ENCODE peak calls at places on chromosomes 2 and 18, in five cellular contexts. One of them, this sample, is unnamed. For H3K4me1 and H3K9me3, the result is how much of the 10 kb centered on the place peaks cover.

GRCh38 chr2:45684756-45685155 is 33.3 kb downstream of the PRKCE start:
- DNase-seq in right cardiac atrium: no peak
- DNase-seq in left lung: no peak
- DNase-seq in astrocyte: no peak
- DNase-seq in pancreas: no peak
- DNase-seq in this sample: no peak

GRCh38 chr18:55345103-55345950 is 242.7 kb downstream of the TCF4 start:
- DNase-seq in right cardiac atrium: no peak
- DNase-seq in left lung: no peak
- DNase-seq in astrocyte: no peak
- DNase-seq in pancreas: no peak
- DNase-seq in this sample: no peak

GRCh38 chr2:53970095-53970897 is 497 bp downstream of the PSME4 start:
- DNase-seq in right cardiac atrium: peak
- DNase-seq in left lung: peak
- DNase-seq in astrocyte: peak
- DNase-seq in pancreas: peak
- DNase-seq in this sample: peak

GRCh38 chr2:32632089-32632488 is 4.2 kb downstream of the TTC27 start:
- DNase-seq in right cardiac atrium: no peak
- DNase-seq in left lung: no peak
- DNase-seq in astrocyte: peak
- DNase-seq in pancreas: no peak
- DNase-seq in this sample: no peak

GRCh38 chr2:63975437-63976124 is 43.6 kb downstream of the VPS54 start:
- DNase-seq in right cardiac atrium: no peak
- DNase-seq in left lung: no peak
- DNase-seq in astrocyte: no peak
- DNase-seq in pancreas: no peak
- DNase-seq in this sample: no peak

GRCh38 chr18:77095356-77096030 is 37.1 kb downstream of the MBP start:
- DNase-seq in right cardiac atrium: no peak
- DNase-seq in left lung: no peak
- DNase-seq in astrocyte: no peak
- DNase-seq in pancreas: no peak
- DNase-seq in this sample: no peak

GRCh38 chr2:130135692-130136541 is 6.9 kb upstream of the POTEF start:
- DNase-seq in right cardiac atrium: no peak
- DNase-seq in left lung: no peak
- DNase-seq in astrocyte: no peak
- DNase-seq in pancreas: no peak
- DNase-seq in this sample: no peak

GRCh38 chr2:1640301-1641135 is 103.8 kb downstream of the PXDN start:
- DNase-seq in right cardiac atrium: no peak
- DNase-seq in left lung: peak
- DNase-seq in astrocyte: no peak
- DNase-seq in pancreas: no peak
- DNase-seq in this sample: no peak

GRCh38 chr2:21422724-21423522 is 299.2 kb downstream of the TDRD15 start:
- DNase-seq in right cardiac atrium: no peak
- DNase-seq in left lung: no peak
- DNase-seq in astrocyte: no peak
- DNase-seq in pancreas: no peak
- DNase-seq in this sample: no peak

GRCh38 chr2:138395565-138396306 is 105.8 kb upstream of the SPOPL start:
- DNase-seq in right cardiac atrium: peak
- DNase-seq in left lung: no peak
- DNase-seq in astrocyte: peak
- DNase-seq in pancreas: no peak
- DNase-seq in this sample: no peak

GRCh38 chr2:20106746-20107145 is 55.3 kb upstream of the LAPTM4A start:
- DNase-seq in right cardiac atrium: peak
- DNase-seq in left lung: no peak
- DNase-seq in astrocyte: no peak
- DNase-seq in pancreas: peak
- DNase-seq in this sample: no peak

GRCh38 chr18:23650963-23651927 is 11.5 kb downstream of the ANKRD29 start:
- DNase-seq in right cardiac atrium: no peak
- DNase-seq in left lung: no peak
- DNase-seq in astrocyte: peak
- DNase-seq in pancreas: no peak
- DNase-seq in this sample: no peak

GRCh38 chr18:73408434-73408833 is 540.6 kb upstream of the NETO1 start:
- DNase-seq in right cardiac atrium: no peak
- DNase-seq in left lung: no peak
- DNase-seq in astrocyte: peak
- DNase-seq in pancreas: no peak
- DNase-seq in this sample: no peak

GRCh38 chr18:6744816-6745455 is 15.4 kb downstream of the ARHGAP28 start:
- DNase-seq in right cardiac atrium: no peak
- DNase-seq in left lung: no peak
- DNase-seq in astrocyte: no peak
- DNase-seq in pancreas: no peak
- DNase-seq in this sample: no peak
- H3K4me1 ChIP-seq in right cardiac atrium: under half
- H3K4me1 ChIP-seq in left lung: under half
- H3K4me1 ChIP-seq in astrocyte: under half
- H3K4me1 ChIP-seq in pancreas: under half
- H3K4me1 ChIP-seq in this sample: under half

GRCh38 chr2:238685713-238686112 is 162.2 kb upstream of the TWIST2 start:
- DNase-seq in right cardiac atrium: no peak
- DNase-seq in left lung: no peak
- DNase-seq in astrocyte: no peak
- DNase-seq in pancreas: no peak
- DNase-seq in this sample: no peak

GRCh38 chr2:238684362-238685326 is 163.2 kb upstream of the TWIST2 start:
- DNase-seq in right cardiac atrium: no peak
- DNase-seq in left lung: peak
- DNase-seq in astrocyte: peak
- DNase-seq in pancreas: no peak
- DNase-seq in this sample: no peak

GRCh38 chr2:238686223-238686622 is 161.7 kb upstream of the TWIST2 start:
- DNase-seq in right cardiac atrium: no peak
- DNase-seq in left lung: no peak
- DNase-seq in astrocyte: no peak
- DNase-seq in pancreas: no peak
- DNase-seq in this sample: no peak

GRCh38 chr2:238682536-238682935 is 165.3 kb upstream of the TWIST2 start:
- DNase-seq in right cardiac atrium: no peak
- DNase-seq in left lung: no peak
- DNase-seq in astrocyte: no peak
- DNase-seq in pancreas: no peak
- DNase-seq in this sample: no peak

DNA sequence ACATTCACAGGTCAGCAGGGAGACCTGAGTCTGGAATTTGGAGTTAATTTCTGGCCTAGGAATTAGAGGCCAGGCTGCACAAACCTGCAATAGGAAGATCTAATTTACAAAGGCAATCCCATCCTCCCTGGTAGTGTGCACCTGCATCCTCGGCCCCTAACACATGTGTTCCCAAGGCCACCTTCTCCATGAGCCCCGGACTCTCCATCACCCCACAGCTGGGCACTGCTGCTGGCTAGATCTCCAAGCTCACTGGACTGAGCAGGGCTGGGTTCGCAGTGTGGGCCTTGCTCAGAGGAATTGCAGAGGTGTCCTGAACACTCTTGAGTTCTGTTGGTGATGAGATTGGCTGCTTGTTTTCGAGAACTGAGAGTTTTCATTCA is 162.6 kb upstream of the TWIST2 start:
- DNase-seq in right cardiac atrium: no peak
- DNase-seq in left lung: no peak
- DNase-seq in astrocyte: no peak
- DNase-seq in pancreas: no peak
- DNase-seq in this sample: no peak
- H3K27ac ChIP-seq in right cardiac atrium: no peak
- H3K27ac ChIP-seq in left lung: peak
- H3K27ac ChIP-seq in astrocyte: peak
- H3K27ac ChIP-seq in pancreas: no peak
- H3K27ac ChIP-seq in this sample: no peak

GRCh38 chr2:14388724-14389123 is 243.8 kb upstream of the LRATD1 start:
- DNase-seq in right cardiac atrium: no peak
- DNase-seq in left lung: no peak
- DNase-seq in astrocyte: no peak
- DNase-seq in pancreas: no peak
- DNase-seq in this sample: no peak

GRCh38 chr2:14387332-14387731 is 245.2 kb upstream of the LRATD1 start:
- DNase-seq in right cardiac atrium: no peak
- DNase-seq in left lung: no peak
- DNase-seq in astrocyte: no peak
- DNase-seq in pancreas: no peak
- DNase-seq in this sample: no peak

GRCh38 chr2:14385043-14385442 is 247.5 kb upstream of the LRATD1 start:
- DNase-seq in right cardiac atrium: no peak
- DNase-seq in left lung: no peak
- DNase-seq in astrocyte: no peak
- DNase-seq in pancreas: no peak
- DNase-seq in this sample: no peak
- H3K9me3 ChIP-seq in right cardiac atrium: under half
- H3K9me3 ChIP-seq in left lung: under half
- H3K9me3 ChIP-seq in astrocyte: under half
- H3K9me3 ChIP-seq in pancreas: under half
- H3K9me3 ChIP-seq in this sample: under half

GRCh38 chr2:101766871-101767739 is 69.6 kb downstream of the MAP4K4 start:
- DNase-seq in right cardiac atrium: no peak
- DNase-seq in left lung: no peak
- DNase-seq in astrocyte: peak
- DNase-seq in pancreas: no peak
- DNase-seq in this sample: no peak
- H3K4me1 ChIP-seq in right cardiac atrium: under half
- H3K4me1 ChIP-seq in left lung: half or more
- H3K4me1 ChIP-seq in astrocyte: half or more
- H3K4me1 ChIP-seq in pancreas: under half
- H3K4me1 ChIP-seq in this sample: half or more

GRCh38 chr18:67596003-67596402 is 79.5 kb upstream of the DSEL start:
- DNase-seq in right cardiac atrium: no peak
- DNase-seq in left lung: no peak
- DNase-seq in astrocyte: no peak
- DNase-seq in pancreas: no peak
- DNase-seq in this sample: no peak

GRCh38 chr18:67597759-67598158 is 81.2 kb upstream of the DSEL start:
- DNase-seq in right cardiac atrium: no peak
- DNase-seq in left lung: no peak
- DNase-seq in astrocyte: no peak
- DNase-seq in pancreas: no peak
- DNase-seq in this sample: no peak

GRCh38 chr18:67599277-67599676 is 82.8 kb upstream of the DSEL start:
- DNase-seq in right cardiac atrium: no peak
- DNase-seq in left lung: no peak
- DNase-seq in astrocyte: peak
- DNase-seq in pancreas: no peak
- DNase-seq in this sample: no peak

GRCh38 chr18:67600781-67601180 is 84.3 kb upstream of the DSEL start:
- DNase-seq in right cardiac atrium: no peak
- DNase-seq in left lung: no peak
- DNase-seq in astrocyte: peak
- DNase-seq in pancreas: no peak
- DNase-seq in this sample: no peak

GRCh38 chr18:67600181-67600631 is 83.7 kb upstream of the DSEL start:
- DNase-seq in right cardiac atrium: no peak
- DNase-seq in left lung: peak
- DNase-seq in astrocyte: peak
- DNase-seq in pancreas: no peak
- DNase-seq in this sample: no peak
- H3K27ac ChIP-seq in right cardiac atrium: no peak
- H3K27ac ChIP-seq in left lung: no peak
- H3K27ac ChIP-seq in astrocyte: peak
- H3K27ac ChIP-seq in pancreas: no peak
- H3K27ac ChIP-seq in this sample: no peak

GRCh38 chr18:35303610-35304009 is 13.6 kb upstream of the ZSCAN30 start:
- DNase-seq in right cardiac atrium: no peak
- DNase-seq in left lung: no peak
- DNase-seq in astrocyte: no peak
- DNase-seq in pancreas: no peak
- DNase-seq in this sample: no peak

GRCh38 chr18:35311506-35311905 is 21.5 kb upstream of the ZSCAN30 start:
- DNase-seq in right cardiac atrium: no peak
- DNase-seq in left lung: no peak
- DNase-seq in astrocyte: peak
- DNase-seq in pancreas: no peak
- DNase-seq in this sample: no peak

GRCh38 chr18:35306588-35307250 is 16.7 kb upstream of the ZSCAN30 start:
- DNase-seq in right cardiac atrium: no peak
- DNase-seq in left lung: no peak
- DNase-seq in astrocyte: no peak
- DNase-seq in pancreas: no peak
- DNase-seq in this sample: no peak
- H3K9me3 ChIP-seq in right cardiac atrium: under half
- H3K9me3 ChIP-seq in left lung: half or more
- H3K9me3 ChIP-seq in astrocyte: half or more
- H3K9me3 ChIP-seq in pancreas: under half
- H3K9me3 ChIP-seq in this sample: half or more

GRCh38 chr2:101329026-101329425 is 20.5 kb upstream of the RNF149 start:
- DNase-seq in right cardiac atrium: no peak
- DNase-seq in left lung: no peak
- DNase-seq in astrocyte: no peak
- DNase-seq in pancreas: no peak
- DNase-seq in this sample: no peak

GRCh38 chr2:101331202-101331601 is 22.7 kb upstream of the RNF149 start:
- DNase-seq in right cardiac atrium: no peak
- DNase-seq in left lung: no peak
- DNase-seq in astrocyte: no peak
- DNase-seq in pancreas: no peak
- DNase-seq in this sample: no peak

GRCh38 chr2:101327863-101328394 is 19.4 kb upstream of the RNF149 start:
- DNase-seq in right cardiac atrium: no peak
- DNase-seq in left lung: no peak
- DNase-seq in astrocyte: no peak
- DNase-seq in pancreas: peak
- DNase-seq in this sample: no peak

GRCh38 chr2:101330253-101330921 is 21.9 kb upstream of the RNF149 start:
- DNase-seq in right cardiac atrium: peak
- DNase-seq in left lung: peak
- DNase-seq in astrocyte: peak
- DNase-seq in pancreas: peak
- DNase-seq in this sample: no peak

DNA sequence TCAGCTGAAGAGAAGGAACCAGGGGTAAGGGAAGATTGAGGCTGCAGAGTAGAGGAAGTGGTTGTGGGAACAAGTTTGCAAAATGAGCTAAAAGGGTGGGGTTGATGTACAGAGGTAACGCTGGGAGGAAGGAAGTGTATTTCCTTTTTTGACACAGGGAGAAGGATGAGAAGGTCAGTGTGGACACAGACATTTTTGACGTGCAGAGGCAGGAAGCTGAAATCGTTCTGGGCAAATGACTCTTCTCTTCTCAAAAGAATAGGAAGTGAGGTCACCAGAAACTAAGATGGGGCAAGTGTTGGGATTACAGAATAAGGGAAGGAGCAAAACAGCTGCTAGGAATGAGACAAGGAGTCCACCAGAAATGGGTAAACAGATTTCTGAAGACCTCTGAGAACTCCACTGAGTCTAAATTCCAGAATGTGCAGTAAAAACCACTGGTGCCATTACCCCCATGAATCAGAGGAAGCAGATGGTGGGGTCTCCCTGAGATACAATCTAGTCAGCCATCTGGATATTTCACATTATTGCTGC is 20.0 kb upstream of the RNF149 start:
- DNase-seq in right cardiac atrium: no peak
- DNase-seq in left lung: peak
- DNase-seq in astrocyte: peak
- DNase-seq in pancreas: no peak
- DNase-seq in this sample: peak
- H3K4me1 ChIP-seq in right cardiac atrium: under half
- H3K4me1 ChIP-seq in left lung: under half
- H3K4me1 ChIP-seq in astrocyte: under half
- H3K4me1 ChIP-seq in pancreas: under half
- H3K4me1 ChIP-seq in this sample: half or more